ENCODE peak calls at places on chromosomes 11 and 22, in five cellular contexts. W, U, E, J and G are unnamed samples. For H3K36me3 and H3K4me1, the result is how much of the 10 kb centered on the place peaks cover.

GRCh38 chr11:130478881-130479280 is 30.4 kb downstream of the ADAMTS15 start:
- DNase-seq in J (no peak), W (no peak), E (no peak), U (no peak), G (no peak)

GRCh38 chr11:103528046-103528445 is 418.8 kb downstream of the DYNC2H1 start:
- DNase-seq in J (no peak), U (no peak), E (no peak), W (no peak), G (no peak)

GRCh38 chr11:29518389-29519174 is 498.2 kb downstream of the KCNA4 start:
- DNase-seq in J (no peak), E (no peak), U (no peak), W (no peak), G (no peak)

GRCh38 chr22:19203839-19204238 is 25.3 kb upstream of the SLC25A1 start:
- DNase-seq in J (no peak), U (peak), E (no peak), W (no peak), G (no peak)

GRCh38 chr22:28582806-28583205 is 96.8 kb downstream of the TTC28 start:
- DNase-seq in W (no peak), J (no peak), U (no peak), E (no peak), G (no peak)

GRCh38 chr11:7202412-7202811 is 49.3 kb upstream of the SYT9 start:
- DNase-seq in W (no peak), E (no peak), J (no peak), U (no peak), G (no peak)

GRCh38 chr22:50209893-50210292 is 9.1 kb downstream of the SELENOO start:
- DNase-seq in J (peak), W (peak), E (peak), U (peak), G (peak)

GRCh38 chr11:35214181-35214770 is 75.3 kb downstream of the CD44 start:
- DNase-seq in U (no peak), E (no peak), J (no peak), W (no peak), G (no peak)

GRCh38 chr11:32435511-32435946 is at the start of gene WT1:
- DNase-seq in U (peak), E (no peak), W (no peak), J (peak), G (no peak)

GRCh38 chr11:33716236-33716635 is 15.6 kb upstream of the C11orf91 start:
- DNase-seq in U (peak), J (no peak), W (no peak), E (no peak), G (no peak)

GRCh38 chr22:49230194-49230577 is 597.5 kb downstream of the BRD1 start:
- DNase-seq in U (peak), E (no peak), J (no peak), W (no peak), G (no peak)

GRCh38 chr22:50672471-50673230 is at the start of gene SHANK3:
- DNase-seq in J (peak), E (peak), W (no peak), U (peak), G (peak)

GRCh38 chr11:88174627-88175003 is 628 bp downstream of the RAB38 start:
- DNase-seq in U (no peak), W (peak), E (peak), J (peak), G (peak)

GRCh38 chr11:99325807-99326206 is 305.1 kb downstream of the CNTN5 start:
- DNase-seq in W (no peak), J (no peak), U (no peak), E (no peak), G (no peak)

GRCh38 chr11:125952973-125953372 is 7.1 kb downstream of the VSIG10L2 start:
- DNase-seq in E (peak), J (peak), W (peak), U (no peak), G (peak)

GRCh38 chr11:128476031-128476430 is 111.3 kb downstream of the ETS1 start:
- DNase-seq in U (peak), J (no peak), E (no peak), W (no peak), G (no peak)

GRCh38 chr11:128478305-128478704 is 109.1 kb downstream of the ETS1 start:
- DNase-seq in W (no peak), J (no peak), U (no peak), E (no peak), G (no peak)

GRCh38 chr11:128474036-128474874 is 113.1 kb downstream of the ETS1 start:
- DNase-seq in U (no peak), W (no peak), E (no peak), J (no peak), G (no peak)

GRCh38 chr11:128477811-128478210 is 109.5 kb downstream of the ETS1 start:
- DNase-seq in W (no peak), E (no peak), U (no peak), J (no peak), G (no peak)

GRCh38 chr11:128476729-128477128 is 110.6 kb downstream of the ETS1 start:
- DNase-seq in W (no peak), J (no peak), E (peak), U (peak), G (no peak)
- H3K36me3 ChIP-seq in W (under half), J (under half), E (under half), U (under half), G (under half)

DNA sequence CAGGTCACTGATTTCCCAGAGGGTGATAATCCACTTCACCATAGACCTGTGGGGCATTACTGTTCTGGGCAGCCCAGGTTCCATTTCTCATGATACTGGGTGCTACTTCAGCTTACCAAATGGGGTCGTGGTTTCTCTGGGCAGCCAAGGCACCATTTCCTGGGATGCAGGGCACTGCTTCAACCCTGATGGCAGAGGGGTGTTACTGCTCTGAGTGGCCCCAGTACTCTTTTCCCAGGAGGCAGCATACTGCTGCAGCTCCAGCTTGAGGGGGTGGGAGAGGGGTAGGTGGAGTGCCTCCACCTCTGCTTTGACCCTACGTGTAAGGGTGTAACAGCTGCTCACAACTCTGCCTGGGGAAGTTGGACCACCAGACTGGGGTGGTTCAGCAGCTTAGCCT is 51.1 kb downstream of the PRMT3 start:
- DNase-seq in W (no peak), U (no peak), J (no peak), E (no peak), G (no peak)
- TF ChIP-seq CTCF in W (no peak), U (no peak), J (no peak), E (no peak), G (no peak)

GRCh38 chr22:30305519-30305905 is 16.2 kb upstream of the CASTOR1 start:
- DNase-seq in J (peak), U (peak), W (no peak), E (peak), G (peak)

GRCh38 chr22:30305906-30306628 is 16.8 kb upstream of the CASTOR1 start:
- DNase-seq in E (no peak), U (peak), W (no peak), J (no peak), G (no peak)

GRCh38 chr22:30304495-30305244 is 15.4 kb upstream of the CASTOR1 start:
- DNase-seq in E (no peak), J (no peak), U (no peak), W (no peak), G (peak)

GRCh38 chr22:30301995-30302809 is 12.9 kb upstream of the CASTOR1 start:
- DNase-seq in U (no peak), J (no peak), E (no peak), W (no peak), G (peak)

DNA sequence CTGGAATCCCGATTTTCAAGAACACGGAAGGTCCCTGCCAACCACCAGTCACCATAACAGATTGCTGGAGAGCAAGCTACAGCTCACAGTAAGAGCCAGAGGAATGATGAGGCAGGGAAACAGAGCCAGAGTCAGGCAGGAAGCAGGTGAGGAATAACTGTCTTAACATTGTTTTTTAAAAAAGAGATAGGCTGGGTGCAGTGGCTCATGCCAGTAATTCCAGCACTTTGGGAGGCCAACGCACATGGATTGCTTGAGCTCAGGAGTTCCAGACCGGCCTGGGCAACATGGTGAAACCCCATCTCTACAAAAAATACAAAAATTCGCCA is 13.5 kb upstream of the CASTOR1 start:
- DNase-seq in W (no peak), U (no peak), J (no peak), E (no peak), G (no peak)
- H3K4me1 ChIP-seq in W (half or more), U (under half), J (under half), E (under half), G (half or more)

DNA sequence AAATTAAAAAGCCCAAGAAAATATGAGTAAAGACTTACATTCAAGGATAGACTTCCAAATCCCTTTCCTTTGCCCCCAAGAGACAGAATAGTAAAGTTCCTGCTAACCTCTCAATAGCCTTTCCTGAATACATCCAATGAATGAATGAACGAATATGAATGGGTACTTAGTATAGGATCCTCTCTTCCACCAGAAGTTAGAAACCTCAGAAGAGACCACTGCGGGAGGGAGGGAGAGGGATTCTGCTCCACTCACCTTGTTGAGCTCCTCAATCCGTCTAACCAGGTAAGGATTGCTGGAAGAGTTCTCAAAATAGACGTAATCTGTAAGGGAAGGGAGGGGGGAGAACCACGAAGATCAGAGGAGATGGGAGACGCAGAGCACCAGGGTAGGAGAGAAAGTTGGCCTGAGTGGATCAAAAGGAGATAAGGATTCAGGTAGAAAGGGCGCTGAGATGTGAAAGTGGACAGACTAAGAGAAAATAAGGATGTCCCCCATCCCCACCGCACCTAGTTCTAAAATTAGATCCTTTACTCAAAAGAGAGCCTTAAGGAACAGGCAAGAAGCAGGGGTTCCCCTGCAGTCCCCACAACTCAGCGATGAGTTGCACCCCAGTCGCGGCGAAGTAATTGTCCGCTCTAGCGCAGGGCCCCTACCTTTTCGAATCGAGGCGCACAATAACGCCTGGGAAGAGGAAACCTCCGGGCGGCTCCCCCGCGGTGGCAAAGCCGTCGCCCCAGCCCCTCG is 1.1 kb downstream of the MTA2 start:
- DNase-seq in U (peak), E (no peak), J (no peak), W (no peak), G (no peak)
- H3K36me3 ChIP-seq in U (half or more), E (under half), J (under half), W (under half), G (under half)

GRCh38 chr11:134385774-134386565 is 26.1 kb downstream of the B3GAT1 start:
- DNase-seq in E (no peak), W (no peak), J (no peak), U (no peak), G (no peak)

GRCh38 chr11:134382830-134383229 is 29.2 kb downstream of the B3GAT1 start:
- DNase-seq in U (no peak), J (no peak), W (no peak), E (no peak), G (no peak)

GRCh38 chr11:134385171-134385570 is 26.9 kb downstream of the B3GAT1 start:
- DNase-seq in E (no peak), U (no peak), W (no peak), J (no peak), G (no peak)

GRCh38 chr11:134383576-134384221 is 28.3 kb downstream of the B3GAT1 start:
- DNase-seq in U (no peak), J (no peak), W (no peak), E (no peak), G (no peak)

DNA sequence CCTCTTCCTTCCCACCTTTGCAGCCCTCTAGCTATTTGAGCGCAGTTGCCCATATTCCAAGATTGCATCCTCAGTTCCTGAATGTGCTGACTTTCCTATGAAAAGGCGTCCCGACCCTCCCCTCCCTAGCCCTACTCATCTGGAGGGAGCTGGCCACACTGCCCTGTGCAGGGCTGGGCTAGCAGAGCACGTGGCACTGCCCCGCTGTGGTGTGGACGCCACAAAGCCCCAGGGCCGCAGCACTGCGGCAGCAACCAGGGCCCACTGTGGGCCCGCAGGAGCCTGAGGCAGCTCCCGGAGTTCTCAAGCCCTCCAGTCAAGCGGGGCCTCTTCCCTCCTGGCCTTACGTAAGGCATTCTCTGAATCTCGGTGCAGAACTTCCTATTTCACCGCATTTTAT is 27.6 kb downstream of the B3GAT1 start:
- DNase-seq in E (no peak), U (no peak), J (no peak), W (no peak), G (no peak)
- TF ChIP-seq CTCF in E (no peak), U (no peak), J (no peak), W (no peak), G (no peak)

DNA sequence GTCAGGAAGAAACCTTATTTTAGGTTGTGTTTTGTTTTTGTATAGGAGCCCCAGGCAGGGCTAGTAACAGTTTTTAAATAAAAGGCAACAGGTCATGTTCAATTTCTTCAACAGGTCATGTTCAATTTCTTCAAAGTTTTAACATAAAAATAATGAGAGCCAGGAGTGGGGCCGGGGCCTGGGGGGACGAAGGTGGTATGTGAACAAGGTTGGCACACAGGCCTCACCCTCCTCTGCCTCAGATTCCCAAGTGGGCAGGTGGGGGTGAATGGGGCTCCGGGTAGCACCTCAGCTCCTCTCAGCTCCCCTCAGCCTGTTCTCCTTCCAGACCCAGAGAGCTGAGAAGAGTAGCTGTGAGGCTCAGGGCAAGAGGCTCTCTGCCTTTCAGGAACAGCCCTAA is 4.4 kb downstream of the DERL3 start:
- DNase-seq in E (no peak), W (no peak), J (no peak), U (no peak), G (no peak)
- H3K4me1 ChIP-seq in E (under half), W (under half), J (half or more), U (under half), G (under half)

GRCh38 chr11:68048681-68049508 is 10.1 kb downstream of the TCIRG1 start:
- DNase-seq in U (no peak), J (no peak), E (no peak), W (no peak), G (no peak)
- H3K36me3 ChIP-seq in U (half or more), J (under half), E (under half), W (half or more), G (under half)